ENCODE peak calls at places on chromosomes 1 and 21, in eight cellular contexts. Z, V, D, C, J, T, H and R are unnamed samples.

GRCh38 chr1:214952648-214953047 is 129.9 kb upstream of the KCNK2 start:
- DNase-seq in T (no peak), C (no peak), H (no peak), D (no peak), V (no peak), J (no peak), Z (peak; percentile 57), R (no peak)

GRCh38 chr21:45155910-45156309 is 81.5 kb downstream of the ADARB1 start:
- DNase-seq in D (no peak), V (no peak), C (no peak), J (no peak), T (no peak), H (no peak), Z (no peak), R (no peak)

GRCh38 chr1:226643701-226644540 is 95.2 kb downstream of the ITPKB start:
- DNase-seq in V (no peak), J (no peak), D (no peak), Z (no peak), H (peak; percentile 49), C (peak; percentile 91), T (no peak), R (no peak)

GRCh38 chr21:27818847-27819246 is 852.0 kb upstream of the ADAMTS5 start:
- DNase-seq in C (no peak), Z (no peak), T (no peak), D (no peak), H (no peak), V (no peak), J (peak; percentile 38), R (no peak)

GRCh38 chr1:36523230-36523495 is 40.5 kb upstream of the CSF3R start:
- DNase-seq in T (no peak), D (no peak), H (no peak), V (no peak), Z (no peak), J (no peak), C (no peak), R (no peak)

GRCh38 chr1:221718391-221719277 is 23.3 kb downstream of the DUSP10 start:
- DNase-seq in Z (peak; percentile 25), J (peak; percentile 54), V (peak; percentile 95), C (no peak), D (no peak), H (no peak), T (no peak), R (no peak)

GRCh38 chr1:1430114-1430982 is 5.1 kb upstream of the VWA1 start:
- DNase-seq in V (peak; percentile 59), J (peak; percentile 93), D (no peak), C (peak; percentile 86), Z (peak; percentile 66), H (no peak), T (peak; percentile 85), R (peak; percentile 66)

GRCh38 chr1:10803971-10804820 is 7.8 kb upstream of the CASZ1 start:
- DNase-seq in T (no peak), Z (no peak), V (no peak), H (no peak), J (no peak), C (no peak), D (no peak), R (no peak)

GRCh38 chr1:47211796-47212269 is 20.2 kb downstream of the TAL1 start:
- DNase-seq in V (no peak), H (no peak), J (peak; percentile 80), C (peak; percentile 77), T (peak; percentile 79), Z (no peak), D (no peak), R (peak; percentile 75)

GRCh38 chr1:48841466-48841865 is 64.8 kb upstream of the BEND5 start:
- DNase-seq in T (no peak), H (no peak), Z (no peak), C (no peak), D (no peak), J (no peak), V (no peak), R (no peak)

GRCh38 chr1:57232500-57232899 is 191.4 kb downstream of the DAB1 start:
- DNase-seq in Z (peak; percentile 20), C (no peak), D (no peak), V (no peak), T (no peak), J (no peak), H (no peak), R (no peak)

GRCh38 chr1:231272173-231272572 is 31.2 kb downstream of the GNPAT start:
- DNase-seq in H (no peak), T (no peak), D (no peak), Z (no peak), C (no peak), V (no peak), J (no peak), R (no peak)

GRCh38 chr1:198631292-198631691 is 7.5 kb upstream of the PTPRC start:
- DNase-seq in T (no peak), C (no peak), V (no peak), D (no peak), H (no peak), Z (no peak), J (no peak), R (no peak)

GRCh38 chr1:60984066-60984799 is 98.1 kb upstream of the NFIA start:
- DNase-seq in C (no peak), H (no peak), V (peak; percentile 61), Z (no peak), J (peak; percentile 63), T (peak; percentile 71), D (peak; percentile 38), R (no peak)

GRCh38 chr1:154696460-154696859 is 88.5 kb upstream of the ADAR start:
- DNase-seq in C (no peak), V (no peak), J (no peak), D (no peak), T (no peak), H (no peak), Z (no peak), R (no peak)

GRCh38 chr1:6099787-6100765 is 54.4 kb downstream of the KCNAB2 start:
- DNase-seq in H (no peak), J (no peak), C (peak; percentile 76), V (no peak), Z (no peak), T (no peak), D (no peak), R (no peak)

GRCh38 chr1:6419803-6420593 is at the start of gene HES2:
- DNase-seq in V (no peak), Z (peak; percentile 62), J (no peak), H (no peak), T (no peak), C (no peak), D (no peak), R (no peak)

GRCh38 chr1:1189071-1189470 is 15.4 kb downstream of the TTLL10 start:
- DNase-seq in Z (no peak), H (no peak), J (no peak), C (no peak), V (no peak), D (no peak), T (no peak), R (no peak)

GRCh38 chr1:207362962-207363858 is 41.7 kb downstream of the CD55 start:
- DNase-seq in H (peak; percentile 25), Z (no peak), T (no peak), J (peak; percentile 71), C (no peak), D (no peak), V (peak; percentile 72), R (no peak)

GRCh38 chr21:39885119-39885848 is 18.0 kb downstream of the PCP4 start:
- DNase-seq in V (peak; percentile 21), C (no peak), H (no peak), J (no peak), Z (peak; percentile 47), D (no peak), T (peak; percentile 46), R (no peak)

GRCh38 chr1:66533804-66534745 is at the start of gene SGIP1:
- DNase-seq in C (no peak), D (peak; percentile 46), J (peak; percentile 78), H (peak; percentile 7), T (peak; percentile 80), Z (peak; percentile 77), V (peak; percentile 80), R (peak; percentile 79)

GRCh38 chr1:206495493-206496046 is 11.8 kb upstream of the RASSF5 start:
- DNase-seq in T (no peak), D (no peak), Z (no peak), J (peak; percentile 77), H (no peak), C (no peak), V (peak; percentile 41), R (no peak)

GRCh38 chr1:50593515-50593914 is 170.3 kb upstream of the DMRTA2 start:
- DNase-seq in C (no peak), Z (no peak), T (no peak), V (no peak), J (no peak), D (no peak), H (no peak), R (no peak)
- TF ChIP-seq CTCF in C (no peak), Z (no peak), T (no peak), V (no peak), J (no peak), D (no peak), H (no peak), R (no peak)

GRCh38 chr1:85027242-85027983 is 20.9 kb downstream of the MCOLN3 start:
- DNase-seq in D (no peak), J (peak; percentile 60), T (no peak), V (peak; percentile 10), H (peak; percentile 21), Z (peak; percentile 26), C (no peak), R (no peak)
- TF ChIP-seq CTCF in D (peak; percentile 37), J (peak; percentile 27), T (no peak), V (peak; percentile 2), H (peak; percentile 30), Z (peak; percentile 27), C (peak; percentile 37), R (no peak)

GRCh38 chr1:86151427-86151826 is 5.1 kb downstream of the COL24A1 start:
- DNase-seq in J (peak; percentile 47), H (no peak), C (no peak), D (no peak), Z (no peak), T (no peak), V (peak; percentile 87), R (no peak)

GRCh38 chr1:86150553-86151055 is 6.0 kb downstream of the COL24A1 start:
- DNase-seq in V (peak; percentile 52), D (no peak), Z (no peak), T (no peak), H (no peak), J (peak; percentile 40), C (no peak), R (no peak)

GRCh38 chr1:86149591-86149990 is 7.0 kb downstream of the COL24A1 start:
- DNase-seq in Z (no peak), J (no peak), D (no peak), H (no peak), T (no peak), C (no peak), V (no peak), R (no peak)

DNA sequence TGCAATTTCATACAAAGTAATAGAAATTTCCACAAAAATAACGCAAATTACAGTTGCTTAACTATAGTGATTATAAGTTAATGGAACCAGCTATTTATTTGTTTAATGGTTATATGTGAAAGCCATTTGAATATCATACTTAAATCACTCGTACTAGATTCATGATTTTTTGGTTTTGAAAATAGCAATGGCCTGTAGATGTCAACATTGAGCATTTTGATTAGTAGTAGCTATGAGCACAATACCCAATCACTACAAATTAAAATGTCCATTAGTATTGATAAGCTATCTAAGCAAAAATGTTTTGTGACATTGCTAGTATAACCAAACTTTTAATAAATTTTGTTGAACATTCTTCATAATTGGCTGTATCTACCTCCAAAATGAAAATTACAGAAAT is 10.0 kb downstream of the COL24A1 start:
- DNase-seq in V (no peak), D (no peak), Z (no peak), H (no peak), C (no peak), T (no peak), J (no peak), R (no peak)
- TF ChIP-seq CTCF in V (no peak), D (no peak), Z (peak; percentile 4), H (no peak), C (no peak), T (peak; percentile 12), J (peak; percentile 21), R (no peak)

GRCh38 chr1:234724517-234725176 is 114.7 kb upstream of the IRF2BP2 start:
- DNase-seq in T (peak; percentile 88), D (peak; percentile 55), Z (peak; percentile 32), C (peak; percentile 82), H (peak; percentile 25), V (no peak), J (no peak), R (peak; percentile 32)
- TF ChIP-seq CTCF in T (no peak), D (no peak), Z (no peak), C (no peak), H (no peak), V (no peak), J (no peak), R (no peak)